ENCODE peak calls at places on chromosomes 4 and X, in ten cellular contexts. R, Z, X, Y, A, D, L, Q, B and E are unnamed samples.

GRCh38 chr4:25144870-25145481 is 15.3 kb downstream of the SEPSECS start:
- DNase-seq in Q (no peak), Z (peak; percentile 63), R (peak; percentile 53), L (peak; percentile 10), A (no peak), D (no peak), X (peak; percentile 61), Y (no peak), B (no peak), E (peak; percentile 58)

GRCh38 chr4:155339588-155339987 is 37.2 kb downstream of the MAP9 start:
- DNase-seq in Q (peak; percentile 42), L (no peak), B (no peak), R (no peak), A (no peak), D (no peak), Y (no peak), Z (no peak), X (peak; percentile 77), E (no peak)

GRCh38 chr4:138255917-138256597 is 13.9 kb upstream of the SLC7A11 start:
- DNase-seq in Y (no peak), X (no peak), Q (no peak), B (no peak), A (no peak), Z (no peak), L (no peak), D (peak; percentile 14), R (no peak), E (no peak)

GRCh38 chr4:46258436-46258835 is 131.5 kb downstream of the GABRA2 start:
- DNase-seq in Y (no peak), Z (no peak), D (no peak), L (no peak), Q (no peak), X (no peak), B (no peak), A (no peak), R (no peak), E (no peak)

GRCh38 chr4:72218953-72219352 is 187.2 kb downstream of the NPFFR2 start:
- DNase-seq in R (no peak), D (no peak), B (no peak), A (no peak), Q (no peak), X (no peak), L (no peak), Z (no peak), Y (no peak), E (no peak)

GRCh38 chr4:150240011-150240410 is 161.8 kb downstream of the DCLK2 start:
- DNase-seq in Y (no peak), A (no peak), R (no peak), D (no peak), Q (no peak), X (no peak), B (no peak), Z (no peak), L (no peak), E (no peak)

GRCh38 chrX:153582896-153583295 is 16.0 kb downstream of the CCNQ start:
- DNase-seq in L (no peak), D (peak; percentile 34), A (peak; percentile 25), R (no peak), X (no peak), Q (no peak), Y (no peak), Z (peak; percentile 20), B (peak; percentile 50), E (peak; percentile 58)

GRCh38 chr4:51858605-51859211 is 15.8 kb downstream of the DCUN1D4 start:
- DNase-seq in D (no peak), B (no peak), Y (no peak), L (no peak), A (no peak), Z (no peak), Q (no peak), R (peak; percentile 16), X (no peak), E (no peak)

GRCh38 chr4:3262208-3263052 is 13.5 kb downstream of the MSANTD1 start:
- DNase-seq in Z (no peak), B (no peak), L (no peak), Y (peak; percentile 2), R (no peak), X (no peak), Q (peak; percentile 13), A (peak; percentile 11), D (no peak), E (no peak)

GRCh38 chr4:150244600-150244999 is 166.4 kb downstream of the DCLK2 start:
- DNase-seq in Q (no peak), L (no peak), R (peak; percentile 60), Z (peak; percentile 70), A (no peak), B (no peak), Y (no peak), D (no peak), X (peak; percentile 52), E (peak; percentile 93)

GRCh38 chr4:80461412-80461811 is 125.9 kb downstream of the CFAP299 start:
- DNase-seq in X (peak; percentile 67), A (no peak), D (no peak), Z (no peak), Q (no peak), L (no peak), B (no peak), Y (no peak), R (no peak), E (no peak)

GRCh38 chr4:70667710-70668535 is 1.6 kb upstream of the JCHAIN start:
- DNase-seq in Z (peak; percentile 19), A (no peak), Q (no peak), L (no peak), B (no peak), R (peak; percentile 38), Y (no peak), X (no peak), D (no peak), E (peak; percentile 20)

GRCh38 chr4:152094851-152095700 is 334.3 kb upstream of the GATB start:
- DNase-seq in A (no peak), R (peak; percentile 56), X (peak; percentile 56), L (no peak), D (no peak), Y (no peak), Z (peak; percentile 12), B (no peak), Q (peak; percentile 33), E (peak; percentile 33)

DNA sequence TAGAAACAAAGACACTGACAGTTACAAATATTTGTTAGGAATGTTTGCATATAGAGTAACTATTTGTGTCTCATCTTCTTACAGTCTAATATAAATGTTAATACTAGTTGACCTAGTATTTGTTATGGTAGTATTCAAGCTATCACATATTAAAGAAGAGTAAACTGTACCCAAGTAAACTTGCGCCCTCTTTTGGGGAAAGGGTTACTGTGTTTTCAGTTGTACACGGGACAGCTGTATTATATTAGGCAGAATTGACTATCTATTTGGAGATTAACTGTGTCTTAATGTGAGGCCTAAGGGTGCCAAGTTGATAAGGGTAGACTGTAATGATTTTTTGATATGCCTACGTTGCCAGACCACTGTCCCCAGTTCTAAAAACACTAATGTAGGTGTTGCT is 172.9 kb upstream of the CXCL13 start:
- DNase-seq in D (no peak), A (no peak), L (no peak), Y (no peak), B (no peak), X (peak; percentile 29), Q (peak; percentile 21), R (no peak), Z (peak; percentile 6), E (no peak)
- TF ChIP-seq CTCF in D (no peak), A (no peak), L (no peak), Y (no peak), B (no peak), X (peak; percentile 25), Q (no peak), R (peak; percentile 26), Z (no peak), E (no peak)

DNA sequence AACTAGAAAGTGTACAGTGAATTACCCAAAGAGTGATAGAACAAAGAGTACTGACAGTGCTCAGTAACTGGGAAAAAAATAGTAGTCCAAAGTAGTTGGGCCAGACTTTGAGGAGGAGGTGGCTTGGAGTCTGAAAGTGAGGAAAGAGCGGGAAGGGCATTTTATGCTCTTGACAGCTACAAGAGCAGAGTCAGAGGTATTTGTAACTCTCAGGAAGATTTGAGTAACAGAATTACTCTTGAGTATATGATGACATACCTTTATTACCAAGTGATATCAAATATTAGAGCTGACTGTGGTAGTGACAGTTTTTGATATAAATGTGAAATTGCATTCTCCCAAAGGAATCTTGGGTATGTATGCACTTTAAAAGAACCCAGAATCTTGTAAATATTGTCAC is 2.2 kb downstream of the SLAIN2 start:
- DNase-seq in A (no peak), Q (no peak), Z (peak; percentile 48), R (peak; percentile 38), D (no peak), L (no peak), Y (no peak), B (no peak), X (peak; percentile 13), E (peak; percentile 55)
- H3K4me3 ChIP-seq in A (peak overlapping the region; percentile 99), Q (peak overlapping the region; percentile 90), Z (peak overlapping the region; percentile 91), R (peak overlapping the region; percentile 82), D (no peak overlapping the region), L (peak overlapping the region; percentile 92), Y (peak overlapping the region; percentile 96), B (peak overlapping the region; percentile 96), X (peak overlapping the region; percentile 99), E (peak overlapping the region; percentile 86)

DNA sequence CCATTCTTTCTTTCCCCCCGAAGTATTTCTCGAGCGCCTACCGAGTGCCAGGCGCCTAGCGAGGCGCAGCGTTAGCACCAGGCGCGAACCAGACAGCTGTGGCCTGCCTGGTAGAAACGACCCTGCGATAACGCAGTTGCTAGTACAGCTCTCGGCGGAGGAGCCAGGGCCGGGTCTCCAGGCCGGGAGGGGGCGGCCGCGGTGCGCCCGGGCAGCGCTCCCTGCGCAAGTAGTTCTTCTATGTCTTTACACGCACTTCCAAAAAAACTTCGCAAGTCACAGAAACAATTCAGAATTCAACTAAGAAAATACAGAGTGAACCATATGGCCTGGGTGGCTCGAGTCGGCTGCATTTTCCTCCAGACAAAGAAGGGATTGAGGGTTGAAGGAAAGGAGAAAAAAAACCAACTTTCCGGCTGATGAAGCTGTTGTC is 7.0 kb upstream of the NEUROG2 start:
- DNase-seq in Z (peak; percentile 26), Y (no peak), R (peak; percentile 43), D (peak; percentile 87), A (no peak), Q (no peak), B (no peak), X (no peak), L (no peak), E (peak; percentile 43)
- TF ChIP-seq CTCF in Z (no peak), Y (no peak), R (no peak), D (no peak), A (no peak), Q (no peak), B (no peak), X (no peak), L (no peak), E (peak; percentile 20)

DNA sequence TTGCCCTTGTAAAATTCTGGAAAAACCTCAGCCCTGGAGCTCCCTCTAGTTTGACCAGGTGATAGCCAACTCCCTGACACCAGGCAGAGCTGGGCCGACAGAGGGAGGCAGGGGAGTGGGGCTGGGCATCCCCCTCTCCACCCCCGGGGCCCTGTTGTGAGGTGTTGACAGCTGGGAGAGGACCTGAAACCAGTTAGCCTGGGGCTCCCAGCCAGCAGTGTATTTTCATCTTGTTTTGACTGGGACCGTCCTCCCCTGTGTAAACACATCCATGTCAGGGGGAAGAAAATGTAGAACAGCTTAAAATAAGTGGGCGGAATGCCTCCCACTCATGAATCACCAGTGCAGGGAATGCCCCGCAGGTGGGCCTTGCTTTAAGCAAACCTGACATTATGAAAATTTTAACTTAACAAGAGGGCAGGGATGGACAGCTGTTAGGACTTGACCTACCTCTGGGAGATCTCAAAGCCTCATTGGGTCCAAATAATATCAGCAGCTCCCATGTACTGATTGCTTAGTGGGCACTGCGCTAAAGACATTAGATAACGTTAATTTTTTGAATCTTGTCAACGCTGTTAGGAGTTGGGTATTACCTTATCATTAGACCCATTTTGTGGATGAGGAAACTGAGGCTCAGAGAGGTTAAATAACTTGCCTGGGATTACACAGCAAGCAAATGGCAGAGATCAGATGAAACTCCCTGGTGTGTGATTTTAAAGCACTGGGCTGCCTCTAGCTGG is 45.9 kb downstream of the TSC22D3 start:
- DNase-seq in D (peak; percentile 62), Z (peak; percentile 32), X (peak; percentile 50), R (no peak), Q (no peak), A (peak; percentile 40), Y (peak; percentile 63), L (no peak), B (no peak), E (peak; percentile 59)
- H3K4me3 ChIP-seq in D (no peak overlapping the region), Z (no peak overlapping the region), X (no peak overlapping the region), R (no peak overlapping the region), Q (no peak overlapping the region), A (no peak overlapping the region), Y (no peak overlapping the region), L (no peak overlapping the region), B (no peak overlapping the region), E (no peak overlapping the region)